ENCODE peak calls at places on chromosomes 16 and 17, in five cellular contexts. One of them, this sample, is unnamed. For H3K27me3, the result is how much of the 10 kb centered on the place peaks cover.

GRCh38 chr16:53740476-53740875 is 36.5 kb downstream of the FTO start:
- DNase-seq in dorsolateral prefrontal cortex: no peak
- DNase-seq in CD4-positive, alpha-beta T cell: no peak
- DNase-seq in HepG2: no peak
- DNase-seq in AG04450: no peak
- DNase-seq in this sample: no peak

GRCh38 chr16:1152651-1153259 is at the start of gene CACNA1H:
- DNase-seq in dorsolateral prefrontal cortex: no peak
- DNase-seq in CD4-positive, alpha-beta T cell: peak
- DNase-seq in HepG2: no peak
- DNase-seq in AG04450: no peak
- DNase-seq in this sample: no peak

GRCh38 chr16:55661842-55662479 is 6.2 kb downstream of the SLC6A2 start:
- DNase-seq in dorsolateral prefrontal cortex: no peak
- DNase-seq in CD4-positive, alpha-beta T cell: no peak
- DNase-seq in HepG2: no peak
- DNase-seq in AG04450: no peak
- DNase-seq in this sample: no peak

GRCh38 chr17:5780476-5780875 is 196.2 kb upstream of the NLRP1 start:
- DNase-seq in dorsolateral prefrontal cortex: no peak
- DNase-seq in CD4-positive, alpha-beta T cell: no peak
- DNase-seq in HepG2: no peak
- DNase-seq in AG04450: no peak
- DNase-seq in this sample: no peak

GRCh38 chr17:75518201-75518600 is 1.9 kb downstream of the TSEN54 start:
- DNase-seq in dorsolateral prefrontal cortex: no peak
- DNase-seq in CD4-positive, alpha-beta T cell: peak
- DNase-seq in HepG2: no peak
- DNase-seq in AG04450: no peak
- DNase-seq in this sample: no peak

GRCh38 chr17:3845361-3845753 is 689 bp downstream of the NCBP3 start:
- DNase-seq in dorsolateral prefrontal cortex: no peak
- DNase-seq in CD4-positive, alpha-beta T cell: peak
- DNase-seq in HepG2: no peak
- DNase-seq in AG04450: no peak
- DNase-seq in this sample: no peak

GRCh38 chr17:2043785-2044184 is 2.0 kb downstream of the OVCA2 start:
- DNase-seq in dorsolateral prefrontal cortex: no peak
- DNase-seq in CD4-positive, alpha-beta T cell: no peak
- DNase-seq in HepG2: no peak
- DNase-seq in AG04450: no peak
- DNase-seq in this sample: no peak

GRCh38 chr17:78111727-78112507 is 16.6 kb downstream of the TMC6 start:
- DNase-seq in dorsolateral prefrontal cortex: peak
- DNase-seq in CD4-positive, alpha-beta T cell: no peak
- DNase-seq in HepG2: no peak
- DNase-seq in AG04450: no peak
- DNase-seq in this sample: no peak

GRCh38 chr16:24151482-24151939 is 104.6 kb upstream of the CACNG3 start:
- DNase-seq in dorsolateral prefrontal cortex: no peak
- DNase-seq in CD4-positive, alpha-beta T cell: no peak
- DNase-seq in HepG2: no peak
- DNase-seq in AG04450: no peak
- DNase-seq in this sample: no peak

GRCh38 chr17:82346342-82347300 is 12.4 kb upstream of the TEX19 start:
- DNase-seq in dorsolateral prefrontal cortex: no peak
- DNase-seq in CD4-positive, alpha-beta T cell: no peak
- DNase-seq in HepG2: peak
- DNase-seq in AG04450: no peak
- DNase-seq in this sample: no peak

GRCh38 chr17:32819787-32820186 is 57.1 kb downstream of the MYO1D start:
- DNase-seq in dorsolateral prefrontal cortex: no peak
- DNase-seq in CD4-positive, alpha-beta T cell: no peak
- DNase-seq in HepG2: no peak
- DNase-seq in AG04450: no peak
- DNase-seq in this sample: no peak

GRCh38 chr17:17603178-17603894 is 11.8 kb upstream of the PEMT start:
- DNase-seq in dorsolateral prefrontal cortex: no peak
- DNase-seq in CD4-positive, alpha-beta T cell: no peak
- DNase-seq in HepG2: no peak
- DNase-seq in AG04450: no peak
- DNase-seq in this sample: no peak

GRCh38 chr17:57889892-57890856 is 40.3 kb upstream of the MRPS23 start:
- DNase-seq in dorsolateral prefrontal cortex: no peak
- DNase-seq in CD4-positive, alpha-beta T cell: no peak
- DNase-seq in HepG2: no peak
- DNase-seq in AG04450: no peak
- DNase-seq in this sample: peak

GRCh38 chr17:66675991-66676371 is 158.9 kb upstream of the CACNG5 start:
- DNase-seq in dorsolateral prefrontal cortex: peak
- DNase-seq in CD4-positive, alpha-beta T cell: no peak
- DNase-seq in HepG2: no peak
- DNase-seq in AG04450: no peak
- DNase-seq in this sample: peak

GRCh38 chr16:46830417-46830901 is 521 bp downstream of the C16orf87 start:
- DNase-seq in dorsolateral prefrontal cortex: no peak
- DNase-seq in CD4-positive, alpha-beta T cell: peak
- DNase-seq in HepG2: no peak
- DNase-seq in AG04450: no peak
- DNase-seq in this sample: peak

GRCh38 chr17:51165680-51166197 is 472 bp upstream of the NME2 start:
- DNase-seq in dorsolateral prefrontal cortex: no peak
- DNase-seq in CD4-positive, alpha-beta T cell: peak
- DNase-seq in HepG2: no peak
- DNase-seq in AG04450: no peak
- DNase-seq in this sample: no peak

GRCh38 chr17:29977836-29978235 is 36.4 kb downstream of the EFCAB5 start:
- DNase-seq in dorsolateral prefrontal cortex: no peak
- DNase-seq in CD4-positive, alpha-beta T cell: no peak
- DNase-seq in HepG2: no peak
- DNase-seq in AG04450: no peak
- DNase-seq in this sample: no peak

GRCh38 chr16:13962232-13962631 is 42.3 kb downstream of the ERCC4 start:
- DNase-seq in dorsolateral prefrontal cortex: no peak
- DNase-seq in CD4-positive, alpha-beta T cell: no peak
- DNase-seq in HepG2: no peak
- DNase-seq in AG04450: no peak
- DNase-seq in this sample: no peak

GRCh38 chr16:75233611-75233938 is 14.8 kb downstream of the CTRB1 start:
- DNase-seq in dorsolateral prefrontal cortex: no peak
- DNase-seq in CD4-positive, alpha-beta T cell: no peak
- DNase-seq in HepG2: no peak
- DNase-seq in AG04450: no peak
- DNase-seq in this sample: no peak
- H3K27ac ChIP-seq in dorsolateral prefrontal cortex: peak
- H3K27ac ChIP-seq in CD4-positive, alpha-beta T cell: no peak
- H3K27ac ChIP-seq in HepG2: no peak
- H3K27ac ChIP-seq in AG04450: peak
- H3K27ac ChIP-seq in this sample: no peak

GRCh38 chr16:10833271-10833670 is 14.7 kb upstream of the TVP23A start:
- DNase-seq in dorsolateral prefrontal cortex: no peak
- DNase-seq in CD4-positive, alpha-beta T cell: no peak
- DNase-seq in HepG2: no peak
- DNase-seq in AG04450: no peak
- DNase-seq in this sample: no peak

GRCh38 chr16:10835281-10835931 is 16.8 kb upstream of the TVP23A start:
- DNase-seq in dorsolateral prefrontal cortex: no peak
- DNase-seq in CD4-positive, alpha-beta T cell: no peak
- DNase-seq in HepG2: no peak
- DNase-seq in AG04450: no peak
- DNase-seq in this sample: no peak

GRCh38 chr16:10836174-10836853 is 17.7 kb upstream of the TVP23A start:
- DNase-seq in dorsolateral prefrontal cortex: no peak
- DNase-seq in CD4-positive, alpha-beta T cell: no peak
- DNase-seq in HepG2: no peak
- DNase-seq in AG04450: no peak
- DNase-seq in this sample: no peak

GRCh38 chr16:10834130-10834529 is 15.5 kb upstream of the TVP23A start:
- DNase-seq in dorsolateral prefrontal cortex: no peak
- DNase-seq in CD4-positive, alpha-beta T cell: no peak
- DNase-seq in HepG2: no peak
- DNase-seq in AG04450: no peak
- DNase-seq in this sample: no peak

DNA sequence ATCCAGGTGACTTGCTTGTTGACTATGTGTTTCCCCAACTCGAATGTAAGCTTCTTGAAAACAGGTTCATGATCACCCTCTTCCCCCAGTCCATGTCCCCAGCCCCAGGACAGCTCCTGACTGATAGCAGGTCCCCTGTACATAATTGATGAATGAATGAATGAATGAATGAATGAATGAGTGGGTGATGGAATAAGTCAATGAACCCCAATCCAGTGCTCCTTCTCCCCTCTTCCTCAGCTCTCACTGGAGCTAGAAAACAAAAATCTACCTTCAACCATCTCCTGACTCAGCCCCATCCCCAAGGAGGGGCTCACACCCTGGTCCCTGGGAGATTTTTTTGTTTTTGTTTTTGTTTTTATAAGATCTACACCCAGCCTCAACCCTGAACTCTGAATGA is 16.2 kb upstream of the TVP23A start:
- DNase-seq in dorsolateral prefrontal cortex: no peak
- DNase-seq in CD4-positive, alpha-beta T cell: no peak
- DNase-seq in HepG2: no peak
- DNase-seq in AG04450: no peak
- DNase-seq in this sample: no peak
- H3K27me3 ChIP-seq in dorsolateral prefrontal cortex: under half
- H3K27me3 ChIP-seq in CD4-positive, alpha-beta T cell: under half
- H3K27me3 ChIP-seq in HepG2: under half
- H3K27me3 ChIP-seq in AG04450: under half
- H3K27me3 ChIP-seq in this sample: under half

GRCh38 chr17:16427020-16427419 is 11.6 kb downstream of the TRPV2 start:
- DNase-seq in dorsolateral prefrontal cortex: no peak
- DNase-seq in CD4-positive, alpha-beta T cell: no peak
- DNase-seq in HepG2: no peak
- DNase-seq in AG04450: no peak
- DNase-seq in this sample: no peak

GRCh38 chr17:16430650-16431049 is 15.3 kb downstream of the TRPV2 start:
- DNase-seq in dorsolateral prefrontal cortex: no peak
- DNase-seq in CD4-positive, alpha-beta T cell: no peak
- DNase-seq in HepG2: no peak
- DNase-seq in AG04450: no peak
- DNase-seq in this sample: peak

GRCh38 chr17:16425202-16425601 is 9.8 kb downstream of the TRPV2 start:
- DNase-seq in dorsolateral prefrontal cortex: no peak
- DNase-seq in CD4-positive, alpha-beta T cell: no peak
- DNase-seq in HepG2: no peak
- DNase-seq in AG04450: no peak
- DNase-seq in this sample: no peak

GRCh38 chr17:16425698-16426659 is 10.6 kb downstream of the TRPV2 start:
- DNase-seq in dorsolateral prefrontal cortex: no peak
- DNase-seq in CD4-positive, alpha-beta T cell: no peak
- DNase-seq in HepG2: peak
- DNase-seq in AG04450: no peak
- DNase-seq in this sample: no peak

DNA sequence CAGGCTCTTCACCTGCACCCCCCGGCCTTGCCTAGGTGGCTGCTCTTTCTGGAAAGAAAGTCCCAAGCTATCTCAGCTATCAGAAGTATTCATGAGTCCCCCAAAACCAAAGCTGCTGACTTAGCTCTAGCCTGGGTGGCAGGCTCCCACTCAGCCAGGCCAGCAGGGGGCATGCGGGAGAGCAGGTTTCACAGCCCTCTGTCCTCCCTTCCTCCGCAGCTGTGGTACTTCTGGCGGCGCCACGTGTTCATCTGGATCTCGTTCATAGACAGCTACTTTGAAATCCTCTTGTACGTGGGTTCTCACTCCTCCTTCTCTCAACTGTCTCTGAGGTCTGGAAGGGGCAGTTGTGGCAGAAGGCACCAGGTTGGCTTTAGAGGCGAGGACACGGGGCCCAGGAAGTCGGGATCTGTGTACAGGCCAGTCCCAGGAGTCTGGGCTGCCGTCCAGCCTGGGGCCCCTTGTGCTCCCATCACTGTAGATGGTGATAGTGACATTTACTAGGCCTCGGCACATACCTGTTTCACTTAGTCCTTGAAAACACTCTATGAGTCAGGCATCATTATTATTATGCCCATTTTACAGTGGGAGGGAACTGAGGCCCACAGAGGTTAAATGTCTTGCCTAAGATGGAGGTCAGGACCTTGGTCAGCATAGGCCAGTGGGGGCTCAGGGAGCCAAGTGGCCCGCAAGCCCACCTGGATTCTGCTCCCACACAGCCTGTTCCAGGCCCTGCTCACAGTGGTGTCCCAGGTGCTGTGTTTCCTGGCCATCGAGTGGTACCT is 12.9 kb downstream of the TRPV2 start:
- DNase-seq in dorsolateral prefrontal cortex: no peak
- DNase-seq in CD4-positive, alpha-beta T cell: no peak
- DNase-seq in HepG2: peak
- DNase-seq in AG04450: no peak
- DNase-seq in this sample: peak
- H3K27ac ChIP-seq in dorsolateral prefrontal cortex: no peak
- H3K27ac ChIP-seq in CD4-positive, alpha-beta T cell: no peak
- H3K27ac ChIP-seq in HepG2: no peak
- H3K27ac ChIP-seq in AG04450: peak
- H3K27ac ChIP-seq in this sample: no peak

GRCh38 chr16:86498661-86499493 is 11.4 kb upstream of the FOXF1 start:
- DNase-seq in dorsolateral prefrontal cortex: no peak
- DNase-seq in CD4-positive, alpha-beta T cell: no peak
- DNase-seq in HepG2: no peak
- DNase-seq in AG04450: no peak
- DNase-seq in this sample: no peak

GRCh38 chr16:86502856-86503748 is 7.2 kb upstream of the FOXF1 start:
- DNase-seq in dorsolateral prefrontal cortex: no peak
- DNase-seq in CD4-positive, alpha-beta T cell: no peak
- DNase-seq in HepG2: no peak
- DNase-seq in AG04450: no peak
- DNase-seq in this sample: no peak

GRCh38 chr16:86501989-86502855 is 8.1 kb upstream of the FOXF1 start:
- DNase-seq in dorsolateral prefrontal cortex: no peak
- DNase-seq in CD4-positive, alpha-beta T cell: no peak
- DNase-seq in HepG2: no peak
- DNase-seq in AG04450: no peak
- DNase-seq in this sample: no peak

GRCh38 chr16:86499889-86500707 is 10.2 kb upstream of the FOXF1 start:
- DNase-seq in dorsolateral prefrontal cortex: no peak
- DNase-seq in CD4-positive, alpha-beta T cell: no peak
- DNase-seq in HepG2: no peak
- DNase-seq in AG04450: no peak
- DNase-seq in this sample: no peak

DNA sequence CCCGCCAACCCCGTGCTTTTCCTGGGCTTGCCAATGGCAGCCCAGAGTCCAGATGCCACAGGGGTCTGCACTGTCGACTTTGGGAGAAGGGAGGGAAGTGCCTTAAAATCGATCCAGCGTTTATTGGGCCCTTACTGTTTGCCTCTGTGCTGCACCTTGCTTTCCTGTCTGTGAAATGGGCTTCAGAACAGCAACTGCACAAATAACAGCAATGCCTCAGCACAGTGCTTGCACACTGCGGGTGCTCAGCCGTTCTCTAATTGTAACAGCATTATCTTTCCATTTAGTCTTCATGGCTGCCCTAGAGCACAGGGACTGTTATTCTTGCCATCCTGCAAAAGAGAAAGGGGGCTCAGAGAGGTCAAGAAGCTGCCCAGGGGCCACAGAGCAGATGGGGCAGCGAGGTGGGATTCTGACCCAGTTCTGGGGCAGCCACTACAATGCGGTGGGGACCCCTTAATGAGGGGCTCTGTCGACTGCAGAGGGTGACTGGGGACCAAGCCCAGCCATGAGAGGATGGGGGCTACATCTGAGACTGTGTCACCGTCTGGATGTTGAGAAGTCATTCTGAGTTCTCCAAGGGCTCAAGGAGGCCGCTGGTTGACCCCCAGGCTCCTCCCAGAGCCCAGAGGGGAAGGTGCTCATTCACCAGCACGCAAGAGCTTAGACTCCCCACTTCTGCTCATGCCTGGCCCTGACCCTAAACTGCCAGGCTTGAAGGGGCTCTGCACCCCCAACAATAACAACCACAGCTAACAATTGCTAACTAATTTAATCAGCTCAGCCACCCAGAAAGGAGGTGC is 9.4 kb upstream of the FOXF1 start:
- DNase-seq in dorsolateral prefrontal cortex: no peak
- DNase-seq in CD4-positive, alpha-beta T cell: no peak
- DNase-seq in HepG2: no peak
- DNase-seq in AG04450: no peak
- DNase-seq in this sample: no peak
- H3K27me3 ChIP-seq in dorsolateral prefrontal cortex: half or more
- H3K27me3 ChIP-seq in CD4-positive, alpha-beta T cell: half or more
- H3K27me3 ChIP-seq in HepG2: under half
- H3K27me3 ChIP-seq in AG04450: under half
- H3K27me3 ChIP-seq in this sample: half or more